ENCODE peak calls at places on chromosomes 13 and 19, in eight cellular contexts. S is CD8-positive, alpha-beta T cell; W is heart right ventricle; I is AG09309; K is astrocyte of the spinal cord; P is colonic mucosa; H is stomach; F is tibial nerve. Y is an unnamed sample.

GRCh38 chr13:66574606-66575005 is 655.5 kb downstream of the PCDH9 start:
- DNase-seq in S (no peak), W (no peak), F (no peak), K (peak; percentile 48), P (no peak), I (no peak), H (no peak), Y (peak; percentile 74)

GRCh38 chr19:58477871-58478270 is 1.7 kb downstream of the ZNF446 start:
- DNase-seq in P (no peak), W (no peak), S (no peak), F (no peak), H (no peak), I (no peak), K (no peak), Y (no peak)

GRCh38 chr19:30088567-30088966 is 146.5 kb downstream of the URI1 start:
- DNase-seq in W (no peak), I (no peak), H (no peak), F (no peak), S (no peak), K (no peak), P (no peak), Y (no peak)

GRCh38 chr13:43377149-43377548 is 353.8 kb downstream of the DNAJC15 start:
- DNase-seq in H (no peak), W (no peak), F (no peak), S (no peak), K (no peak), P (no peak), I (no peak), Y (peak; percentile 13)

GRCh38 chr13:98405690-98406344 is 171.1 kb downstream of the STK24 start:
- DNase-seq in I (no peak), W (no peak), S (no peak), P (no peak), H (no peak), F (no peak), K (no peak), Y (no peak)

GRCh38 chr19:32317045-32317444 is 28.4 kb upstream of the ZNF507 start:
- DNase-seq in K (no peak), W (no peak), S (no peak), P (no peak), H (no peak), I (no peak), F (no peak), Y (no peak)

GRCh38 chr13:36530050-36530789 is 97.9 kb downstream of the CCNA1 start:
- DNase-seq in F (no peak), K (peak; percentile 85), W (no peak), S (no peak), P (no peak), I (peak; percentile 16), H (no peak), Y (peak; percentile 74)

GRCh38 chr19:18204394-18205179 is 745 bp upstream of the RAB3A start:
- DNase-seq in F (no peak), K (no peak), H (peak; percentile 52), S (peak; percentile 32), W (peak; percentile 80), P (peak; percentile 75), I (no peak), Y (no peak)

GRCh38 chr13:75308222-75308621 is 173.7 kb downstream of the TBC1D4 start:
- DNase-seq in K (no peak), P (no peak), F (no peak), S (no peak), I (no peak), W (no peak), H (no peak), Y (no peak)

GRCh38 chr19:16002985-16003384 is 54.2 kb downstream of the OR10H4 start:
- DNase-seq in W (no peak), F (no peak), H (no peak), K (no peak), I (no peak), P (no peak), S (no peak), Y (no peak)

GRCh38 chr19:45097776-45098520 is 5.0 kb downstream of the PPP1R37 start:
- DNase-seq in H (peak; percentile 51), P (peak; percentile 48), S (no peak), K (peak; percentile 91), I (peak; percentile 73), W (peak; percentile 50), F (no peak), Y (peak; percentile 98)

GRCh38 chr19:8302357-8302691 is 5.8 kb downstream of the CD320 start:
- DNase-seq in F (peak; percentile 14), I (no peak), K (no peak), H (peak; percentile 27), P (peak; percentile 32), S (no peak), W (peak; percentile 73), Y (peak; percentile 20)

GRCh38 chr13:33375421-33375820 is 89.9 kb upstream of the STARD13 start:
- DNase-seq in I (no peak), K (no peak), H (no peak), W (no peak), P (no peak), F (no peak), S (no peak), Y (no peak)

GRCh38 chr13:37495046-37495445 is 103.5 kb downstream of the POSTN start:
- DNase-seq in I (no peak), K (peak; percentile 37), S (no peak), P (no peak), F (no peak), W (no peak), H (no peak), Y (peak; percentile 23)

GRCh38 chr19:42132851-42133528 is 744 bp upstream of the POU2F2 start:
- DNase-seq in F (peak; percentile 35), W (peak; percentile 32), S (peak; percentile 76), P (peak; percentile 69), H (peak; percentile 78), K (peak; percentile 40), I (no peak), Y (peak; percentile 39)

GRCh38 chr13:38046049-38046376 is 176.4 kb upstream of the TRPC4 start:
- DNase-seq in I (no peak), P (no peak), K (no peak), S (no peak), W (no peak), H (no peak), F (no peak), Y (no peak)

GRCh38 chr13:59398127-59398526 is 765.6 kb downstream of the DIAPH3 start:
- DNase-seq in P (no peak), K (no peak), F (no peak), H (no peak), W (peak; percentile 13), S (no peak), I (no peak), Y (no peak)

GRCh38 chr13:40221460-40222201 is 444.8 kb downstream of the FOXO1 start:
- DNase-seq in H (no peak), S (peak; percentile 61), I (peak; percentile 60), W (no peak), P (no peak), K (peak; percentile 72), F (no peak), Y (peak; percentile 99)
- H3K4me3 ChIP-seq in H (no peak overlapping the region), S (no peak overlapping the region), I (no peak overlapping the region), W (no peak overlapping the region), P (no peak overlapping the region), K (no peak overlapping the region), F (no peak overlapping the region), Y (no peak overlapping the region)

GRCh38 chr13:49421391-49421790 is 22.5 kb downstream of the CAB39L start:
- DNase-seq in F (no peak), P (no peak), I (no peak), S (peak; percentile 26), H (no peak), K (no peak), W (no peak), Y (peak; percentile 28)
- TF ChIP-seq CTCF in F (no peak), P (no peak), I (no peak), S (no peak), H (no peak), K (peak; percentile 3), W (no peak), Y (peak; percentile 30)

GRCh38 chr19:13727798-13728197 is 36.5 kb upstream of the MRI1 start:
- DNase-seq in H (no peak), F (no peak), S (no peak), P (no peak), K (peak; percentile 61), W (peak; percentile 60), I (no peak), Y (peak; percentile 47)

GRCh38 chr19:13731147-13731964 is 33.0 kb upstream of the MRI1 start:
- DNase-seq in W (peak; percentile 95), F (peak; percentile 91), K (peak; percentile 98), I (peak; percentile 96), P (peak; percentile 98), H (peak; percentile 96), S (peak; percentile 92), Y (peak; percentile 96)

GRCh38 chr19:13734751-13735150 is 29.6 kb upstream of the MRI1 start:
- DNase-seq in W (no peak), H (no peak), K (no peak), I (no peak), S (no peak), F (no peak), P (no peak), Y (no peak)

GRCh38 chr19:13729859-13730258 is 34.5 kb upstream of the MRI1 start:
- DNase-seq in H (no peak), S (no peak), P (no peak), W (no peak), F (no peak), I (no peak), K (peak; percentile 20), Y (no peak)

DNA sequence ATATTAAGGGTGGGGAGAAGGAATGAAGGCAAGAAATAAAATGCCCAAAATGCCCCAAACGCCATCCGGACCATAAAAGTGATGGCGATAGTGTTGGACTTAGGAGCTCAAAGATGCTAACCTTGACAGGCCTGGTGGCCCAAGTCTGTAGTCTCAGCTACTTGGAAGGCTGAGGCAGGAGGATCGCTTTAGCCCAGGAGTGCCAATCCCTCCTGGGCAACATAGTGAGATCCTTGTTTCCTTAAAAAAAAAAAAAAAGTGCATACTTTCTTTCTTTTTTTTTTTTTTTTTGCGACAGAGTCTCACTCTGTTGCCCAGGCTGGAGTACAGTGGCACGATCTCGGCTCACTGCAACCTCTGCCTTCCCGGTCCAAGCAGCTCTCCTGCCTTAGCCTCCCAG is 32.0 kb upstream of the MRI1 start:
- DNase-seq in H (no peak), P (no peak), I (no peak), F (no peak), S (no peak), K (no peak), W (no peak), Y (no peak)
- H3K4me3 ChIP-seq in H (peak overlapping the region; percentile 51), P (peak overlapping the region; percentile 52), I (peak overlapping the region; percentile 55), F (no peak overlapping the region), S (no peak overlapping the region), K (peak overlapping the region; percentile 64), W (peak overlapping the region; percentile 56), Y (peak overlapping the region; percentile 73)

GRCh38 chr19:50882188-50882587 is 8.9 kb downstream of the KLK2 start:
- DNase-seq in W (no peak), S (no peak), F (no peak), P (no peak), H (no peak), K (no peak), I (no peak), Y (no peak)
- TF ChIP-seq CTCF in W (no peak), S (no peak), F (no peak), P (no peak), H (no peak), K (no peak), I (no peak), Y (no peak)

GRCh38 chr13:52617070-52618060 is 24.9 kb upstream of the HNRNPA1L2 start:
- DNase-seq in W (peak; percentile 85), H (peak; percentile 72), S (peak; percentile 86), K (peak; percentile 89), F (peak; percentile 45), P (peak; percentile 78), I (peak; percentile 39), Y (peak; percentile 91)
- H3K4me3 ChIP-seq in W (peak overlapping the region; percentile 77), H (peak overlapping the region; percentile 82), S (peak overlapping the region; percentile 94), K (peak overlapping the region; percentile 64), F (peak overlapping the region; percentile 76), P (peak overlapping the region; percentile 71), I (peak overlapping the region; percentile 66), Y (peak overlapping the region; percentile 87)

Y was measured in choroid plexus epithelial cell.